ENCODE peak calls at places on chromosomes 11 and 22, in eight cellular contexts. One of them, this sample, is unnamed.

GRCh38 chr11:74686792-74687191 is 44.4 kb downstream of the CHRDL2 start:
- DNase-seq in sigmoid colon: peak
- DNase-seq in bronchial epithelial cell: peak
- DNase-seq in A673: no peak
- DNase-seq in LNCaP clone FGC: no peak
- DNase-seq in heart right ventricle: no peak
- DNase-seq in A549: no peak
- DNase-seq in AG09319: no peak
- DNase-seq in this sample: no peak

GRCh38 chr11:102603091-102603490 is 22.0 kb downstream of the MMP20 start:
- DNase-seq in LNCaP clone FGC: no peak
- DNase-seq in heart right ventricle: no peak
- DNase-seq in AG09319: no peak
- DNase-seq in bronchial epithelial cell: peak
- DNase-seq in A673: no peak
- DNase-seq in sigmoid colon: no peak
- DNase-seq in A549: no peak
- DNase-seq in this sample: no peak

GRCh38 chr11:72662036-72662435 is 12.2 kb downstream of the PDE2A start:
- DNase-seq in sigmoid colon: no peak
- DNase-seq in heart right ventricle: no peak
- DNase-seq in AG09319: no peak
- DNase-seq in A549: no peak
- DNase-seq in LNCaP clone FGC: no peak
- DNase-seq in bronchial epithelial cell: no peak
- DNase-seq in A673: no peak
- DNase-seq in this sample: no peak

GRCh38 chr11:6681505-6681904 is 1.6 kb downstream of the MRPL17 start:
- DNase-seq in bronchial epithelial cell: no peak
- DNase-seq in AG09319: no peak
- DNase-seq in LNCaP clone FGC: no peak
- DNase-seq in A549: no peak
- DNase-seq in sigmoid colon: no peak
- DNase-seq in heart right ventricle: no peak
- DNase-seq in A673: no peak
- DNase-seq in this sample: no peak

GRCh38 chr11:119337581-119338317 is 2.9 kb downstream of the C1QTNF5 start:
- DNase-seq in sigmoid colon: peak
- DNase-seq in A549: no peak
- DNase-seq in LNCaP clone FGC: no peak
- DNase-seq in AG09319: no peak
- DNase-seq in heart right ventricle: no peak
- DNase-seq in bronchial epithelial cell: no peak
- DNase-seq in A673: peak
- DNase-seq in this sample: no peak

GRCh38 chr22:40044870-40045834 is 50.4 kb downstream of the FAM83F start:
- DNase-seq in heart right ventricle: peak
- DNase-seq in sigmoid colon: peak
- DNase-seq in A549: peak
- DNase-seq in bronchial epithelial cell: no peak
- DNase-seq in AG09319: no peak
- DNase-seq in A673: no peak
- DNase-seq in LNCaP clone FGC: no peak
- DNase-seq in this sample: no peak

GRCh38 chr11:7892059-7892699 is 38.9 kb downstream of the OR10A6 start:
- DNase-seq in A673: no peak
- DNase-seq in bronchial epithelial cell: peak
- DNase-seq in A549: no peak
- DNase-seq in LNCaP clone FGC: no peak
- DNase-seq in sigmoid colon: no peak
- DNase-seq in heart right ventricle: no peak
- DNase-seq in AG09319: peak
- DNase-seq in this sample: no peak

GRCh38 chr11:2734181-2735052 is 34.6 kb upstream of the KCNQ1OT1 start:
- DNase-seq in heart right ventricle: peak
- DNase-seq in AG09319: no peak
- DNase-seq in A549: no peak
- DNase-seq in bronchial epithelial cell: no peak
- DNase-seq in sigmoid colon: no peak
- DNase-seq in LNCaP clone FGC: no peak
- DNase-seq in A673: no peak
- DNase-seq in this sample: no peak

GRCh38 chr11:2312232-2313042 is 10.6 kb downstream of the TSPAN32 start:
- DNase-seq in heart right ventricle: no peak
- DNase-seq in bronchial epithelial cell: peak
- DNase-seq in A549: no peak
- DNase-seq in A673: no peak
- DNase-seq in AG09319: peak
- DNase-seq in sigmoid colon: peak
- DNase-seq in LNCaP clone FGC: no peak
- DNase-seq in this sample: no peak

GRCh38 chr11:442611-443081 is 835 bp upstream of the ANO9 start:
- DNase-seq in A549: no peak
- DNase-seq in AG09319: no peak
- DNase-seq in sigmoid colon: no peak
- DNase-seq in LNCaP clone FGC: no peak
- DNase-seq in bronchial epithelial cell: no peak
- DNase-seq in A673: no peak
- DNase-seq in heart right ventricle: no peak
- DNase-seq in this sample: no peak

GRCh38 chr11:72446929-72447753 is 12.8 kb upstream of the CLPB start:
- DNase-seq in bronchial epithelial cell: peak
- DNase-seq in A549: peak
- DNase-seq in A673: peak
- DNase-seq in LNCaP clone FGC: peak
- DNase-seq in heart right ventricle: no peak
- DNase-seq in AG09319: peak
- DNase-seq in sigmoid colon: no peak
- DNase-seq in this sample: no peak

GRCh38 chr11:132992838-132993680 is 539.2 kb downstream of the OPCML start:
- DNase-seq in LNCaP clone FGC: no peak
- DNase-seq in A673: peak
- DNase-seq in AG09319: no peak
- DNase-seq in A549: no peak
- DNase-seq in heart right ventricle: no peak
- DNase-seq in sigmoid colon: no peak
- DNase-seq in bronchial epithelial cell: no peak
- DNase-seq in this sample: no peak

GRCh38 chr11:2928605-2929510 is at the start of gene PHLDA2:
- DNase-seq in A549: peak
- DNase-seq in bronchial epithelial cell: peak
- DNase-seq in sigmoid colon: peak
- DNase-seq in heart right ventricle: peak
- DNase-seq in LNCaP clone FGC: no peak
- DNase-seq in AG09319: peak
- DNase-seq in A673: peak
- DNase-seq in this sample: no peak

GRCh38 chr22:46104170-46104880 is 46.0 kb upstream of the PPARA start:
- DNase-seq in A673: no peak
- DNase-seq in AG09319: no peak
- DNase-seq in bronchial epithelial cell: no peak
- DNase-seq in heart right ventricle: no peak
- DNase-seq in sigmoid colon: no peak
- DNase-seq in A549: no peak
- DNase-seq in LNCaP clone FGC: no peak
- DNase-seq in this sample: no peak

GRCh38 chr11:45928535-45929215 is 6.2 kb downstream of the LARGE2 start:
- DNase-seq in A673: no peak
- DNase-seq in bronchial epithelial cell: no peak
- DNase-seq in AG09319: no peak
- DNase-seq in sigmoid colon: no peak
- DNase-seq in heart right ventricle: no peak
- DNase-seq in A549: no peak
- DNase-seq in LNCaP clone FGC: no peak
- DNase-seq in this sample: no peak

GRCh38 chr11:72233773-72234513 is 9.4 kb downstream of the INPPL1 start:
- DNase-seq in sigmoid colon: peak
- DNase-seq in AG09319: no peak
- DNase-seq in A673: no peak
- DNase-seq in LNCaP clone FGC: no peak
- DNase-seq in bronchial epithelial cell: no peak
- DNase-seq in A549: no peak
- DNase-seq in heart right ventricle: no peak
- DNase-seq in this sample: no peak

GRCh38 chr11:88827018-88827676 is 238.6 kb downstream of the GRM5 start:
- DNase-seq in A673: no peak
- DNase-seq in heart right ventricle: no peak
- DNase-seq in bronchial epithelial cell: peak
- DNase-seq in LNCaP clone FGC: no peak
- DNase-seq in A549: peak
- DNase-seq in sigmoid colon: no peak
- DNase-seq in AG09319: no peak
- DNase-seq in this sample: no peak

GRCh38 chr11:1546077-1546535 is 26.0 kb downstream of the DUSP8 start:
- DNase-seq in sigmoid colon: no peak
- DNase-seq in A549: no peak
- DNase-seq in LNCaP clone FGC: no peak
- DNase-seq in A673: no peak
- DNase-seq in AG09319: no peak
- DNase-seq in heart right ventricle: peak
- DNase-seq in bronchial epithelial cell: no peak
- DNase-seq in this sample: no peak

GRCh38 chr11:33808228-33808828 is 34.0 kb upstream of the FBXO3 start:
- DNase-seq in heart right ventricle: peak
- DNase-seq in A673: peak
- DNase-seq in LNCaP clone FGC: peak
- DNase-seq in A549: peak
- DNase-seq in sigmoid colon: peak
- DNase-seq in AG09319: peak
- DNase-seq in bronchial epithelial cell: peak
- DNase-seq in this sample: peak
- TF ChIP-seq CTCF in heart right ventricle: peak
- TF ChIP-seq CTCF in A673: peak
- TF ChIP-seq CTCF in LNCaP clone FGC: peak
- TF ChIP-seq CTCF in A549: peak
- TF ChIP-seq CTCF in sigmoid colon: peak
- TF ChIP-seq CTCF in AG09319: peak
- TF ChIP-seq CTCF in bronchial epithelial cell: peak
- TF ChIP-seq CTCF in this sample: peak

DNA sequence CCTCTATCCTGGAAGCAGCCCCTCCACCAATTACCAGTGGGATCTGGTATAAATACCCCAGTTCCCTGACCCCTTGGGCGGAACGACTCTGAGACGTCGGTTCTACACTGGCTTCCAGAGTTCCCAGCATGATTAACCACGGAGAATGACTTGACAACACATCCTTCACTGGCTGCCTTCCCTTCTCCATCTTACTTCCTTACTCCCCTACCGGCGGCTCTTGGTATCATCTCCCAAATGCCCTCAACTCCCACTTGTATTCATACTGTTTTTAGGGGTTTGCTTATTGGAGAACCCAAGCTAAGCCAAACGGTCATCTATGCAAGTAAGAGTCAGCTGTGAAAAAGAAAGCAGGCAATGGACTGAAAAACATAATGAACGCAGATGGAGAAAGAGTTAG is 56.1 kb downstream of the APOL3 start:
- DNase-seq in bronchial epithelial cell: no peak
- DNase-seq in heart right ventricle: no peak
- DNase-seq in sigmoid colon: peak
- DNase-seq in A549: no peak
- DNase-seq in LNCaP clone FGC: no peak
- DNase-seq in AG09319: no peak
- DNase-seq in A673: no peak
- DNase-seq in this sample: no peak
- TF ChIP-seq CTCF in bronchial epithelial cell: peak
- TF ChIP-seq CTCF in heart right ventricle: no peak
- TF ChIP-seq CTCF in sigmoid colon: no peak
- TF ChIP-seq CTCF in A549: no peak
- TF ChIP-seq CTCF in LNCaP clone FGC: no peak
- TF ChIP-seq CTCF in AG09319: no peak
- TF ChIP-seq CTCF in A673: no peak
- TF ChIP-seq CTCF in this sample: no peak

DNA sequence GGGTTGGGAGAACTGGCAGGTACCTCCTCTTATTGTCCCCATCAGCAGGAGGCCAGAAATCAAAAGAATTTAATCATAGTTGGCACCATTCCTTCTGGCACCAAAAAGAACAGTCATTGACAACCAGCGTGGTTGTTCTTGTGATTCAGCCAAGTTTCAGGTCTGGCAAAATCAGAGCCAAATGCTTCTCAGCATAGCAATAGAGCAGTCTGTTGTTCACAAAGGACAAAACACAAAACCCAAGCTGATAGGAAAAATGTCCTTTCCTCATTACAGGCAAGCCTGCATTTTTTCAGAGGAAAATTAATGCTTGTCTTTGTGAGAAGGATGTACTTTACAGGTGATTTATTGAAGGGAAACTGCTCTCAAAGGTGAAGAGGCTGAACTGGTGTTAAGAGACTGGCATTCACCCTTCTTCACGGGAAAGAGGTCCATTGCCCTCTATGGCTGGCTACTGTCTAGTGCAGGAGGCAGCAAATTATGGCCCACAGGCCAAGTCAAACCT is 241.8 kb upstream of the ARHGAP42 start:
- DNase-seq in A673: peak
- DNase-seq in bronchial epithelial cell: peak
- DNase-seq in heart right ventricle: no peak
- DNase-seq in sigmoid colon: no peak
- DNase-seq in A549: no peak
- DNase-seq in AG09319: no peak
- DNase-seq in LNCaP clone FGC: peak
- DNase-seq in this sample: no peak
- TF ChIP-seq CTCF in A673: peak
- TF ChIP-seq CTCF in bronchial epithelial cell: no peak
- TF ChIP-seq CTCF in heart right ventricle: peak
- TF ChIP-seq CTCF in sigmoid colon: no peak
- TF ChIP-seq CTCF in A549: no peak
- TF ChIP-seq CTCF in AG09319: no peak
- TF ChIP-seq CTCF in LNCaP clone FGC: peak
- TF ChIP-seq CTCF in this sample: peak

DNA sequence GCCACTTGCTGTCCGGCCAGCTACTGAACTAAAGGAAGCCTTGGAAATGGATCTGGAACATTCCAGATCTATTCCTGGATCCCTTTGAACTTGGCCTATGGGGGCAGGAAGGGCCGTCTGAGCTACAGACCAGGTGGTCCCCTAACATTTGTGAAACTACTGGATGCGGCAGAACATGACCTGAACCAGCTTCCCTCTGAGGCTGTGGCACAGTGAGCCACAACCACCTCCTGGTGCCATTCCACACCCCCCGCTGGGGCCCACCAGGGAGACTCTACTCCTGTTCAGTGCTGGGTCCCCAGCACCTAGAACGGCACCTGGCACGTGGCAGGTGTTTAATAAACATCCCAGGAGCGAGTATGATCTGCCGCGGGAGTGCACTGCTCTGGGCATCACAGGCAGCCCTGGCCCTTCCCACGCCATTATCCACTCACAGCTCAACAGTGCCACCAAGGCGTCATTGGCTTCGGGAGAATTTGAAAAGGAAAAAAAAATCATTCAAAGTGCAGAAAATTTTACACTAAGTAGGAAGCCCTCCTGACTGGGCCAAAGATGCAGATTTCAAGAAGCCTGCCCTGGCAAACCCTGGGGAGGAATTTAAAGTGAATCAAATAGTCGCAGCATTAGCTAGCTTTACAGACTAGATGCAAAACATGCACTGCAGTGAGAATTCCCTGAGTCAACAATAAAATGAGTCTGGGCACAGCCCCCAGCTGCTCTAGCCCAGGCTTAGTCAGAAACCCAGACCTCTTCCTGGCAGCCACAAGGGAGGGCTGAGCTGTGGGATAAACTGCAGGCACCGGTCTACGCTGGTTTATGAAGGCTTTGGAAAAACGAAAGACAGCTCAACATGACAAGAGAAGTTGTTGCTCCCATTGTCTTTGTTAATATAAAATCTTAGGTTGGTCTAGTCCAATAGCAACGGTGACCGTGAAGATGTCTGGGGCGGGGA is 14.3 kb upstream of the EFCAB6 start:
- DNase-seq in heart right ventricle: no peak
- DNase-seq in A673: peak
- DNase-seq in A549: peak
- DNase-seq in AG09319: no peak
- DNase-seq in LNCaP clone FGC: no peak
- DNase-seq in sigmoid colon: no peak
- DNase-seq in bronchial epithelial cell: peak
- DNase-seq in this sample: no peak
- TF ChIP-seq CTCF in heart right ventricle: peak
- TF ChIP-seq CTCF in A673: peak
- TF ChIP-seq CTCF in A549: peak
- TF ChIP-seq CTCF in AG09319: peak
- TF ChIP-seq CTCF in LNCaP clone FGC: peak
- TF ChIP-seq CTCF in sigmoid colon: no peak
- TF ChIP-seq CTCF in bronchial epithelial cell: peak
- TF ChIP-seq CTCF in this sample: no peak

This sample was measured in right atrium auricular region.